ENCODE peak calls at places on chromosomes 5 and 9, in ten cellular contexts. T, E, U, V, K, J, D, B, I and Z are unnamed samples.
A peak's percentile ranks its signal among the peaks of the same experiment; 100 is the strongest.

GRCh38 chr5:36950586-36951457 is 74.3 kb downstream of the NIPBL start:
- DNase-seq in T (peak; percentile 78), E (no peak), U (no peak), V (no peak), K (no peak), J (no peak), D (no peak), B (peak; percentile 2), I (no peak), Z (no peak)

GRCh38 chr5:139678751-139679750 is 30.9 kb downstream of the CXXC5 start:
- DNase-seq in T (peak; percentile 82), E (no peak), U (no peak), V (no peak), K (no peak), J (no peak), D (no peak), B (no peak), I (no peak), Z (no peak)

GRCh38 chr5:21236896-21237830 is 1249.2 kb upstream of the CDH18 start:
- DNase-seq in T (no peak), E (no peak), U (no peak), V (no peak), K (no peak), J (no peak), D (no peak), B (no peak), I (no peak), Z (no peak)

GRCh38 chr9:110006657-110007056 is 201.3 kb downstream of the C9orf152 start:
- DNase-seq in T (no peak), E (no peak), U (no peak), V (no peak), K (no peak), J (no peak), D (no peak), B (no peak), I (no peak), Z (no peak)

GRCh38 chr5:130759061-130759460 is 406.0 kb downstream of the HINT1 start:
- DNase-seq in T (no peak), E (no peak), U (no peak), V (no peak), K (no peak), J (no peak), D (no peak), B (no peak), I (no peak), Z (no peak)

GRCh38 chr9:111917980-111918379 is 21.4 kb downstream of the UGCG start:
- DNase-seq in T (no peak), E (no peak), U (no peak), V (no peak), K (no peak), J (no peak), D (no peak), B (no peak), I (no peak), Z (no peak)

GRCh38 chr5:102886586-102886985 is 131.5 kb downstream of the PAM start:
- DNase-seq in T (peak; percentile 43), E (no peak), U (no peak), V (no peak), K (no peak), J (no peak), D (no peak), B (no peak), I (no peak), Z (no peak)

GRCh38 chr5:14003513-14003912 is 59.0 kb upstream of the DNAH5 start:
- DNase-seq in T (no peak), E (no peak), U (no peak), V (no peak), K (no peak), J (no peak), D (no peak), B (no peak), I (no peak), Z (no peak)

GRCh38 chr5:136054133-136054996 is 25.6 kb downstream of the TGFBI start:
- DNase-seq in T (peak; percentile 61), E (no peak), U (peak; percentile 2), V (no peak), K (no peak), J (no peak), D (no peak), B (no peak), I (no peak), Z (no peak)

GRCh38 chr9:128271112-128271511 is 4.7 kb downstream of the GOLGA2 start:
- DNase-seq in T (no peak), E (no peak), U (no peak), V (no peak), K (peak; percentile 38), J (no peak), D (no peak), B (no peak), I (no peak), Z (no peak)

GRCh38 chr9:128262687-128263086 is 13.1 kb downstream of the GOLGA2 start:
- DNase-seq in T (no peak), E (no peak), U (no peak), V (no peak), K (no peak), J (no peak), D (no peak), B (no peak), I (no peak), Z (no peak)

GRCh38 chr9:128271512-128271911 is 4.3 kb downstream of the GOLGA2 start:
- DNase-seq in T (no peak), E (no peak), U (no peak), V (no peak), K (no peak), J (no peak), D (no peak), B (no peak), I (no peak), Z (no peak)

GRCh38 chr9:128265348-128265847 is 10.4 kb downstream of the GOLGA2 start:
- DNase-seq in T (no peak), E (no peak), U (no peak), V (no peak), K (no peak), J (no peak), D (no peak), B (no peak), I (no peak), Z (no peak)

GRCh38 chr9:128266868-128267590 is 8.8 kb downstream of the GOLGA2 start:
- DNase-seq in T (no peak), E (no peak), U (no peak), V (no peak), K (no peak), J (no peak), D (no peak), B (no peak), I (no peak), Z (no peak)
- H3K36me3 ChIP-seq in T (peaks cover 58% of the 10 kb centered on the region), E (peaks cover 72% of the 10 kb centered on the region), U (peaks cover 6% of the 10 kb centered on the region), V (no peaks in the 10 kb centered on the region), K (peaks cover 11% of the 10 kb centered on the region), J (peaks cover 3% of the 10 kb centered on the region), D (peaks cover 36% of the 10 kb centered on the region), B (peaks cover 68% of the 10 kb centered on the region), I (peaks cover 75% of the 10 kb centered on the region), Z (no peaks in the 10 kb centered on the region)

DNA sequence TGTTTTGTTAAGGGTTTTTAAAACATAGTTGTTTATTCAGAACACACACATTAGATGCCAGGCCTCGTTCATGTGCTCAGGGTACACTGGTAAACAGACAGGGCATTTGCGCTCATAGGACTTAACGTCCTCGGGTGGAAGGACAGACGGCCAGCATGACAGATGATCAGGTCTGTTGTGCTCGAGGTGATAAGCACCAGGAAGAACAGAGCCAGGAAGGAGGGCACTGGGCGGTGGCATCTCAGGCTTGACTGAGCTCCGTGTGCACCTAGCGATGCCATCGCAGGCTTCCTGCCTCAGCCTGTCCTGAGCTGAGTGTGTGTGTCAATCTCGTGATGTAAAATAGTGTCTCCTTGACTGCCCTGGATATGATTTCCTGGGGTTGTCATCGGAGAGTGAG is 96.5 kb downstream of the EHMT1 start:
- DNase-seq in T (no peak), E (no peak), U (no peak), V (no peak), K (peak; percentile 23), J (peak; percentile 48), D (no peak), B (no peak), I (no peak), Z (no peak)
- H3K36me3 ChIP-seq in T (peaks cover 21% of the 10 kb centered on the region), E (peaks cover 67% of the 10 kb centered on the region), U (no peaks in the 10 kb centered on the region), V (peaks cover 6% of the 10 kb centered on the region), K (no peaks in the 10 kb centered on the region), J (peaks cover 38% of the 10 kb centered on the region), D (peaks cover 33% of the 10 kb centered on the region), B (no peaks in the 10 kb centered on the region), I (peaks cover 52% of the 10 kb centered on the region), Z (no peaks in the 10 kb centered on the region)

GRCh38 chr9:95085861-95086563 is 231.5 kb downstream of the FANCC start:
- DNase-seq in T (no peak), E (peak; percentile 80), U (peak; percentile 49), V (no peak), K (peak; percentile 86), J (no peak), D (no peak), B (no peak), I (no peak), Z (no peak)

GRCh38 chr9:95083086-95083768 is 234.3 kb downstream of the FANCC start:
- DNase-seq in T (no peak), E (peak; percentile 55), U (no peak), V (no peak), K (no peak), J (no peak), D (no peak), B (no peak), I (no peak), Z (no peak)

GRCh38 chr9:95082401-95083084 is 235.0 kb downstream of the FANCC start:
- DNase-seq in T (no peak), E (peak; percentile 69), U (no peak), V (no peak), K (no peak), J (no peak), D (no peak), B (no peak), I (no peak), Z (no peak)

GRCh38 chr9:95085036-95085770 is 232.3 kb downstream of the FANCC start:
- DNase-seq in T (no peak), E (peak; percentile 66), U (peak; percentile 39), V (no peak), K (peak; percentile 75), J (no peak), D (no peak), B (no peak), I (no peak), Z (no peak)

DNA sequence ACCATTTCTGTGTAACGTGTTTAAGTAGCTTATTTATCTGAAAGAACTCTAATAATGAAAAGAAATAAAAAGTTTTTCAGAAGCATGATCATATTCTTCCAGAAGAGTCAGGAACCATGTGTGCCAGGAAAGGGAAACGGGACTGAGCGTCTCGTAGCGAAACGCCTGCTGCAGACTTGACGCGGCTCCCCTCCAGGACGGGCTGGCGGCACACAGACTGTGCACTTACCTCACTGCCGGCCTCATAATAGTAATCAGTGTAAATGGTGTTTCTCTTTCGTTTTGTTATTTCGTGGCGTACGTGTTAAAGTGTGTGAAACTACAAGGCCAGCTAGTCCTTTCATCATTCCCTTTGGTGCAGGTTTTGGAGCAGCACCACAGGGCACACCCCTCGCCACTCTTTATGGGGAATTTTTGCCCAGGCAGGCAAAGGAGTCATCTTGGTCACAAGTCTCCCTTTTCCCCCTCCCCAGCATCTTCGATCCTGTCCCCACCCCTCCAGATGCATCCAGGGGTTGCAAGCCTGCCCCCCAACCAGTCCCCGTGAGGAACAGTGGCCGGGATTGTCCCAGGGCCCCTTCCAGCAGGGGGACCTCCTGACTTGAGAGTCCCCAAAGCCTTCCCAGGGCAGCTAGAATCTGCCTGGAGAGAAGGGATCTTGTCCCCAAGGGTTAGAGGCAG is 233.1 kb downstream of the FANCC start:
- DNase-seq in T (no peak), E (peak; percentile 89), U (no peak), V (no peak), K (no peak), J (no peak), D (no peak), B (no peak), I (no peak), Z (no peak)
- H3K36me3 ChIP-seq in T (peaks cover 85% of the 10 kb centered on the region), E (peaks cover 68% of the 10 kb centered on the region), U (peaks cover 8% of the 10 kb centered on the region), V (peaks cover 7% of the 10 kb centered on the region), K (no peaks in the 10 kb centered on the region), J (no peaks in the 10 kb centered on the region), D (no peaks in the 10 kb centered on the region), B (peaks cover 43% of the 10 kb centered on the region), I (peaks cover 74% of the 10 kb centered on the region), Z (no peaks in the 10 kb centered on the region)

GRCh38 chr5:150372626-150373025 is 15.1 kb downstream of the TCOF1 start:
- DNase-seq in T (no peak), E (no peak), U (no peak), V (no peak), K (no peak), J (no peak), D (no peak), B (no peak), I (no peak), Z (no peak)
- H3K36me3 ChIP-seq in T (peaks cover 23% of the 10 kb centered on the region), E (peaks cover 96% of the 10 kb centered on the region), U (peaks cover 24% of the 10 kb centered on the region), V (peaks cover 19% of the 10 kb centered on the region), K (peaks cover 7% of the 10 kb centered on the region), J (peaks cover 27% of the 10 kb centered on the region), D (peaks cover 98% of the 10 kb centered on the region), B (peaks cover 80% of the 10 kb centered on the region), I (peaks cover 100% of the 10 kb centered on the region), Z (no peaks in the 10 kb centered on the region)